ENCODE peak calls at places on chromosomes 6 and 20, in five cellular contexts. N is H1, L is K562, M is HepG2, I is GM12878. S is an unnamed sample.

GRCh38 chr6:6678811-6679210 is 90.3 kb downstream of the LY86 start:
- DNase-seq in I (no peak), M (no peak), L (no peak), N (no peak), S (no peak)

GRCh38 chr6:11251553-11252358 is 19.3 kb upstream of the NEDD9 start:
- DNase-seq in N (no peak), M (peak), L (no peak), I (no peak), S (no peak)

GRCh38 chr20:35478804-35479472 is 23.5 kb downstream of the CEP250 start:
- DNase-seq in L (no peak), N (no peak), M (peak), I (no peak), S (peak)

GRCh38 chr6:64553414-64553813 is 917.8 kb downstream of the PHF3 start:
- DNase-seq in N (no peak), M (no peak), I (no peak), L (no peak), S (no peak)

GRCh38 chr20:10505320-10506226 is 70.5 kb downstream of the SLX4IP start:
- DNase-seq in N (no peak), I (no peak), M (no peak), L (peak), S (no peak)

GRCh38 chr6:165049362-165049761 is 260.0 kb downstream of the C6orf118 start:
- DNase-seq in M (peak), I (no peak), N (peak), L (peak), S (peak)

GRCh38 chr20:53081916-53082863 is 110.0 kb downstream of the TSHZ2 start:
- DNase-seq in N (no peak), I (no peak), L (no peak), M (peak), S (no peak)

GRCh38 chr20:2602746-2603145 is 49.7 kb upstream of the NOP56 start:
- DNase-seq in L (peak), I (no peak), M (no peak), N (no peak), S (no peak)

GRCh38 chr6:71446084-71446869 is 157.7 kb downstream of the OGFRL1 start:
- DNase-seq in I (peak), M (no peak), N (no peak), L (no peak), S (no peak)

GRCh38 chr6:151437401-151437800 is 14.5 kb downstream of the RMND1 start:
- DNase-seq in I (no peak), N (no peak), M (no peak), L (no peak), S (no peak)

GRCh38 chr6:108157234-108157971 is 8.4 kb upstream of the NR2E1 start:
- DNase-seq in I (no peak), M (no peak), N (no peak), L (no peak), S (peak)

GRCh38 chr6:136365781-136366354 is 76.2 kb upstream of the BCLAF1 start:
- DNase-seq in M (no peak), L (no peak), N (no peak), I (no peak), S (no peak)

GRCh38 chr6:142728367-142728766 is 216.6 kb downstream of the HIVEP2 start:
- DNase-seq in N (no peak), I (no peak), L (peak), M (no peak), S (no peak)

GRCh38 chr6:121823437-121823851 is 388.0 kb downstream of the GJA1 start:
- DNase-seq in M (no peak), I (no peak), N (peak), L (no peak), S (peak)

GRCh38 chr6:10951675-10952282 is 64.9 kb downstream of the SYCP2L start:
- DNase-seq in N (no peak), I (no peak), L (no peak), M (peak), S (peak)

GRCh38 chr6:131948692-131949614 is 2.2 kb downstream of the CCN2 start:
- DNase-seq in N (no peak), I (no peak), L (no peak), M (peak), S (no peak)

GRCh38 chr6:89475106-89475505 is 42.2 kb downstream of the ANKRD6 start:
- DNase-seq in N (no peak), L (no peak), M (no peak), I (no peak), S (no peak)

GRCh38 chr6:31125162-31125561 is 4.9 kb upstream of the CDSN start:
- DNase-seq in I (no peak), L (no peak), N (no peak), M (no peak), S (no peak)

GRCh38 chr20:9203081-9203447 is 134.2 kb downstream of the PLCB4 start:
- DNase-seq in M (no peak), N (no peak), I (no peak), L (no peak), S (no peak)

GRCh38 chr6:109687271-109687721 is 3.7 kb downstream of the AK9 start:
- DNase-seq in N (no peak), M (no peak), I (no peak), L (no peak), S (no peak)

GRCh38 chr6:13478525-13478962 is 8.9 kb downstream of the GFOD1 start:
- DNase-seq in I (no peak), L (no peak), M (no peak), N (no peak), S (no peak)

GRCh38 chr6:147135211-147135672 is 69.0 kb upstream of the STXBP5 start:
- DNase-seq in L (peak), M (no peak), N (no peak), I (no peak), S (peak)

GRCh38 chr6:111606620-111607115 is 990 bp upstream of the TRAF3IP2 start:
- DNase-seq in I (no peak), N (no peak), M (no peak), L (no peak), S (no peak)

GRCh38 chr6:33208089-33208967 is at the start of gene RING1:
- DNase-seq in M (peak), I (no peak), N (no peak), L (peak), S (peak)

GRCh38 chr6:139881251-139881650 is 506.8 kb upstream of the CITED2 start:
- DNase-seq in I (no peak), M (no peak), N (no peak), L (no peak), S (no peak)

GRCh38 chr6:25882066-25882496 is 8.0 kb upstream of the SLC17A3 start:
- DNase-seq in M (no peak), L (no peak), N (peak), I (no peak), S (peak)

GRCh38 chr20:51512645-51513044 is 29.9 kb downstream of the NFATC2 start:
- DNase-seq in M (no peak), L (no peak), N (no peak), I (no peak), S (no peak)

GRCh38 chr6:25889877-25890853 is 16.1 kb upstream of the SLC17A3 start:
- DNase-seq in N (no peak), I (no peak), L (peak), M (peak), S (peak)

GRCh38 chr6:94562846-94563245 is 1014.5 kb upstream of the MANEA start:
- DNase-seq in I (no peak), L (no peak), N (no peak), M (no peak), S (no peak)

GRCh38 chr6:43714311-43715055 is 26.9 kb upstream of the MRPS18A start:
- DNase-seq in N (no peak), I (no peak), L (peak), M (peak), S (no peak)

GRCh38 chr20:50192364-50193168 is 1.9 kb downstream of the CEBPB start:
- DNase-seq in N (no peak), I (peak), L (peak), M (peak), S (peak)

GRCh38 chr6:13526339-13526717 is 38.9 kb upstream of the GFOD1 start:
- DNase-seq in N (no peak), M (no peak), I (no peak), L (no peak), S (no peak)

GRCh38 chr20:2604506-2604835 is 48.0 kb upstream of the NOP56 start:
- DNase-seq in N (no peak), M (no peak), I (no peak), L (no peak), S (no peak)

DNA sequence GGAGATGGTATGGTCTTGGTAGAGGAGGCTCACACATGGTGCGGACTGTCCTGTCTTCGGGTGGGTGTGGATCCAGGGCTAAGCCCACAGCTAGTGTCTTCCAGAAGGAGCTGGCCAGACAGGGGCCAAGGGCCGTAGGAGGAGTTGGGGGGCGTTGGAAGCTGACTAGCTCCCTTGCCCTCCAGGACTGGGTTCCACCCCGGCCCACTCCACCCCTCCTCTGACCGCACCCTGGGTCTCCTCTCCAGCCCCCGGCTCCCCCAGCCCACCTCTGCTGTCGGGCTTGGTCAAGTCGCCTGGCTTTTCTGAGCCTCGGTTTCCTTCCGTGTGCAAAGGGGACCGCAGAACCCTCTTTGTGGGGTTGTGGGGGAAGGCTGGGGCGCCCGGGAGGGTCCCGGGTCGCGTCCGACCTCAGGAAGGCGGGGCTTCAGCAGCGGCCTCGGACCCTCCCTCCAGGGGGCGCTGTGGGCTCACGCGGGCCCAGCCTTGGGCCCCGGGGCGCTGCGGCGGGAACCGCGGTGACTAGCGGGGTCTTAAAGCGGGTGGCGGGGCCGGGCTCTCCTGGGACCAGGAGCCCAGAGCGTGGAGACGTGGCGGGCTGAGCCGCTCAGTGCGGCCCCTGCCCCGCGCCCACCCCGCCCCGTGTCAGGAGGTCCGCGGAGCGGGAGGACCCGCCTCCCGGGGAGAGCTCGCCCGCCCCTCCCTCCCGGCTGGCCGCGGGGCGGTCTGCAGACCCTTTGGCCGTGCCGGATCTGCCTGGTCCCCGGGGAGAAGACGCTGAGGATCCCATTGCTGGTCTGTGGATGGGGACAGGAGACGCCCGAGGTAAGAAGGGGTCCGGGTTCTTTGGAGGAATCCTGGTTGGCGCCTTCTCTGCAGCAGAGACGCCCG is 5.4 kb downstream of the NPBWR2 start:
- DNase-seq in N (no peak), I (no peak), M (no peak), L (peak), S (peak)
- TF ChIP-seq EZH2 in N (no peak), I (no peak), M (no peak), L (no peak), S (no peak)

DNA sequence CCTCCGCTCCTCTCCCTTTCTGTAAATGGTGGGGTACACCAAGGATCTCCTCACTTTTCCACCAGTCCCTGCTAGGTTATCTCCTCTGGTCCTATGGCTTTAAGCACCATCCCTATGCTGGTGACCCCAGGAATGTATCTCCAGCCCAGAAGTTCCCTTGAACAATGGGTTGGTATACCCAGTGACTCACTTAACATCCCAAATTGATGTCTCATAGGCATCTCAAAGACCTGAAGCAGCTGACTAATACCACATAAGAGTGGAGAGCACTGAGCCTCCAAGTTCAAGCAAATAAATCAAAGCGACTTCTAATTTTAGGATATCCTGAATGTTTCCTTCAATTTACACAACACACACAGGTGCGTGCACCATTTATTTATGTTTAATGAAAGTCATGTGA is 48.3 kb downstream of the ADGRF1 start:
- DNase-seq in N (no peak), M (peak), I (no peak), L (no peak), S (no peak)
- TF ChIP-seq CREB1 in N (no peak), M (no peak), I (no peak), L (no peak), S (no peak)

GRCh38 chr6:28266962-28267694 is at the start of gene ZSCAN26:
- DNase-seq in I (peak), L (peak), N (peak), M (peak), S (peak)
- TF ChIP-seq EZH2 in I (no peak), L (no peak), N (no peak), M (no peak), S (no peak)

GRCh38 chr6:129312865-129313264 is 397.1 kb downstream of the ARHGAP18 start:
- DNase-seq in M (no peak), I (no peak), N (no peak), L (no peak), S (no peak)
- TF ChIP-seq CREB1 in M (no peak), I (no peak), N (no peak), L (no peak), S (no peak)

DNA sequence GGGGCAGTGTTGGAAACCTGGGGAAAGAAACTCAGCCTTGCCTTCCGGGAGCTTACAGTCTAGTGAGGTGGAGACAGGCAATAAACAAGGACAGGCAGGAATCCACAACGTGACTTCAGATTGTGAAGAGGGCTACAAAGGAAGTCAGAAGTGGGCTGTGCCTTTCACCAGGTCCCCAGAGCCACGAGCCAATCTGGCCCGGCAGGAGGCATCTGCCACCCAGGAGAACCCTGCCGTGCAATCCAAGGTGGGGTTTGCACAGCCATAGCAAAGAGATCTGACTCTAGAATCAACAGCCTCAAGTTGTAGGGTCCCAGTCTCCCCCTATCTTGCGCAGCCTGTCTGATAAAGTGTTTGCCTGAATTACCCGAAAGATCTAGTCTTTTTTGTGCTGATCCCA is 5.5 kb downstream of the SLC32A1 start:
- DNase-seq in I (no peak), M (no peak), L (no peak), N (no peak), S (no peak)
- TF ChIP-seq EZH2 in I (no peak), M (peak), L (no peak), N (peak), S (no peak)

GRCh38 chr6:16944601-16945000 is 157.2 kb upstream of the STMND1 start:
- DNase-seq in I (no peak), M (no peak), N (no peak), L (no peak), S (no peak)
- TF ChIP-seq CREB1 in I (no peak), M (no peak), N (no peak), L (no peak), S (no peak)

DNA sequence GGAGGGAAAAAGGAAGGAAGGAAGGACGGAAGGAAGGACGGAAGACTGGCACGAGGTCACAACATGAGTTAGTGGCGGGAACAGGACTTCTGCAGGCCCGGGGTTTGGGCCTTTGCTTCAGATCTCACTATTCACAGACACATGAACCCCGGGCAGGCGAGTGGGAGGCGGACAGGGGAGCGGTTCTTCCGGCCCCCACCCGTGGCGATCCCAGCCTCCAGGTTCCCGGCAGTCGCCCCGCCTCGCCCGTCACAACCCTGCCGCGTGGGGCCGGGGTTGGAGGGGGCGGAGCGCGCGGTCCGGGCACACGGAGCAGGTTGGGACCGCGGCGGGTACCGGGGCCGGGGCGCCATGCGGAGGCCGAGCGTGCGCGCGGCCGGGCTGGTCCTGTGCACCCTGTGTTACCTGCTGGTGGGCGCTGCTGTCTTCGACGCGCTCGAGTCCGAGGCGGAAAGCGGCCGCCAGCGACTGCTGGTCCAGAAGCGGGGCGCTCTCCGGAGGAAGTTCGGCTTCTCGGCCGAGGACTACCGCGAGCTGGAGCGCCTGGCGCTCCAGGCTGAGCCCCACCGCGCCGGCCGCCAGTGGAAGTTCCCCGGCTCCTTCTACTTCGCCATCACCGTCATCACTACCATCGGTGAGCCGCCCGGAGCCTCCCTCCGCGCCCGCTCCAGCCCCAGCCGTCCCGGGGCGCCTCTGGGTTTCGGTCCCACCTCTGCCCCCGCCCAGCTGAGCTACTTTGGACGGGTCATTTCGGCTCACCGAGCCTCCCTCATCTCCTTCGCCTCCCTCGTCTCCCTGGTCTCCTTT is at the start of gene KCNK15:
- DNase-seq in N (no peak), M (no peak), I (no peak), L (peak), S (peak)
- TF ChIP-seq EZH2 in N (no peak), M (peak), I (no peak), L (no peak), S (no peak)

GRCh38 chr6:47759364-47759763 is 22.5 kb upstream of the OPN5 start:
- DNase-seq in N (no peak), I (no peak), M (no peak), L (no peak), S (no peak)
- TF ChIP-seq CREB1 in N (no peak), I (no peak), M (no peak), L (no peak), S (no peak)

GRCh38 chr20:62368629-62369507 is 1.8 kb upstream of the LAMA5 start:
- DNase-seq in M (peak), L (peak), I (no peak), N (no peak), S (peak)
- TF ChIP-seq EZH2 in M (no peak), L (no peak), I (no peak), N (no peak), S (no peak)

S was measured in GM23338.